ENCODE peak calls at places on chromosomes 4 and X, in eight cellular contexts. Q is endothelial cell, F is mammary epithelial cell, N is left lung, W is AG04449, B is GM12878, I is fibroblast of mammary gland, M is A549. A is an unnamed sample.

GRCh38 chrX:38561951-38562719 is 793 bp downstream of the TSPAN7 start:
- DNase-seq in Q (peak; percentile 15), F (no peak), N (peak; percentile 31), W (no peak), B (no peak), I (no peak), M (no peak), A (no peak)

GRCh38 chr4:104451573-104451972 is 43.1 kb downstream of the CXXC4 start:
- DNase-seq in Q (no peak), F (peak; percentile 9), N (no peak), W (no peak), B (no peak), I (peak; percentile 14), M (no peak), A (no peak)

GRCh38 chrX:44748014-44748413 is 95.8 kb upstream of the DUSP21 start:
- DNase-seq in Q (no peak), F (peak; percentile 57), N (no peak), W (no peak), B (no peak), I (peak; percentile 43), M (no peak), A (peak; percentile 16)

GRCh38 chr4:53377319-53378170 is at the start of gene FIP1L1:
- DNase-seq in Q (peak; percentile 95), F (peak; percentile 85), N (peak; percentile 95), W (peak; percentile 28), B (peak; percentile 78), I (peak; percentile 87), M (peak; percentile 66), A (peak; percentile 58)

GRCh38 chr4:145891958-145892357 is 46.7 kb downstream of the ZNF827 start:
- DNase-seq in Q (peak; percentile 9), F (no peak), N (no peak), W (no peak), B (no peak), I (no peak), M (no peak), A (no peak)

GRCh38 chr4:101197350-101197749 is 150.0 kb downstream of the PPP3CA start:
- DNase-seq in Q (no peak), F (no peak), N (no peak), W (no peak), B (no peak), I (no peak), M (no peak), A (no peak)

GRCh38 chr4:74715731-74716435 is 78.4 kb downstream of the BTC start:
- DNase-seq in Q (no peak), F (peak; percentile 12), N (no peak), W (no peak), B (no peak), I (no peak), M (no peak), A (no peak)

GRCh38 chrX:108473979-108474378 is 34.3 kb downstream of the COL4A5 start:
- DNase-seq in Q (no peak), F (no peak), N (no peak), W (no peak), B (no peak), I (no peak), M (no peak), A (no peak)

GRCh38 chrX:8721536-8721935 is 10.4 kb downstream of the ANOS1 start:
- DNase-seq in Q (no peak), F (no peak), N (no peak), W (no peak), B (no peak), I (no peak), M (no peak), A (no peak)

GRCh38 chr4:73152893-73153292 is 83.4 kb upstream of the COX18 start:
- DNase-seq in Q (no peak), F (no peak), N (no peak), W (no peak), B (no peak), I (peak; percentile 9), M (no peak), A (no peak)

GRCh38 chr4:2936773-2937145 is 26.4 kb downstream of the NOP14 start:
- DNase-seq in Q (no peak), F (peak; percentile 93), N (peak; percentile 29), W (no peak), B (peak; percentile 53), I (peak; percentile 89), M (no peak), A (no peak)

GRCh38 chrX:44105228-44105913 is 132.2 kb upstream of the NDP start:
- DNase-seq in Q (no peak), F (no peak), N (no peak), W (no peak), B (no peak), I (no peak), M (no peak), A (no peak)

GRCh38 chrX:69133561-69134542 is 31.4 kb downstream of the PJA1 start:
- DNase-seq in Q (peak; percentile 47), F (peak; percentile 61), N (no peak), W (no peak), B (no peak), I (peak; percentile 72), M (peak; percentile 58), A (no peak)
- TF ChIP-seq CTCF in Q (no peak), F (peak; percentile 71), N (peak; percentile 16), W (peak; percentile 35), B (peak; percentile 25), I (peak; percentile 58), M (peak; percentile 51), A (peak; percentile 28)

GRCh38 chr4:186719925-186720694 is 3.5 kb downstream of the FAT1 start:
- DNase-seq in Q (peak; percentile 48), F (peak; percentile 41), N (no peak), W (no peak), B (no peak), I (peak; percentile 79), M (no peak), A (no peak)
- TF ChIP-seq CTCF in Q (peak; percentile 69), F (peak; percentile 59), N (no peak), W (peak; percentile 26), B (peak; percentile 12), I (peak; percentile 69), M (peak; percentile 35), A (peak; percentile 61)

GRCh38 chrX:42715689-42716022 is 62.3 kb downstream of the PPP1R2C start:
- DNase-seq in Q (no peak), F (no peak), N (no peak), W (no peak), B (no peak), I (no peak), M (no peak), A (no peak)
- TF ChIP-seq CTCF in Q (no peak), F (no peak), N (no peak), W (no peak), B (no peak), I (no peak), M (no peak), A (no peak)

DNA sequence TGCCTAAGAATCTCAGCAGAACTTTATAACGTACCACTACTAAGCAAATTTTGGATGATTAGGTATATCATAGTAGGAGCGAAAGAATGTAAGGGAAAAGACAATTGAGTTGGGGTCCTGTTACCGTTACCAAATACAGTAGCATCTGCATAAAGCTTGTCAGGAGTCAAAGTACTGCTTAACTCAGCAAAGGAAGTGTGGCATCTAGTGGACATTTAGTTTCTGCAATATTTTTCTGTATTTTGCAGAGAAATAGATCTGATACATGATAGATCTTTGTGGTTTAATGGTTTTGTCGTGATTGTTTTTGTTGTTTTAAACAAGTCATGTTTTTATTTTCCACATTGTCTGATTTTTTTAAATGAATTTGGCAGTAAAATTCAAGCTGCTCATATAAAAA is 81.0 kb upstream of the SMARCAD1 start:
- DNase-seq in Q (no peak), F (no peak), N (no peak), W (no peak), B (no peak), I (no peak), M (no peak), A (no peak)
- TF ChIP-seq CTCF in Q (no peak), F (peak; percentile 37), N (no peak), W (no peak), B (peak; percentile 15), I (peak; percentile 14), M (peak; percentile 21), A (peak; percentile 33)

GRCh38 chr4:4693258-4693657 is 151.4 kb upstream of the STX18 start:
- DNase-seq in Q (no peak), F (peak; percentile 26), N (no peak), W (no peak), B (peak; percentile 31), I (peak; percentile 54), M (no peak), A (no peak)

GRCh38 chr4:4690854-4691253 is 149.0 kb upstream of the STX18 start:
- DNase-seq in Q (no peak), F (no peak), N (no peak), W (no peak), B (no peak), I (no peak), M (no peak), A (no peak)

GRCh38 chr4:4687935-4688727 is 146.3 kb upstream of the STX18 start:
- DNase-seq in Q (no peak), F (no peak), N (no peak), W (no peak), B (no peak), I (no peak), M (no peak), A (no peak)

GRCh38 chr4:4687100-4687499 is 145.3 kb upstream of the STX18 start:
- DNase-seq in Q (no peak), F (no peak), N (no peak), W (no peak), B (no peak), I (no peak), M (no peak), A (no peak)

GRCh38 chr4:4689694-4690440 is 148.0 kb upstream of the STX18 start:
- DNase-seq in Q (no peak), F (no peak), N (no peak), W (no peak), B (peak; percentile 83), I (no peak), M (no peak), A (no peak)
- TF ChIP-seq CTCF in Q (no peak), F (no peak), N (no peak), W (no peak), B (peak; percentile 47), I (no peak), M (no peak), A (no peak)

GRCh38 chrX:32678487-32678886 is 532.9 kb downstream of the DMD start:
- DNase-seq in Q (no peak), F (no peak), N (no peak), W (no peak), B (no peak), I (no peak), M (no peak), A (no peak)

DNA sequence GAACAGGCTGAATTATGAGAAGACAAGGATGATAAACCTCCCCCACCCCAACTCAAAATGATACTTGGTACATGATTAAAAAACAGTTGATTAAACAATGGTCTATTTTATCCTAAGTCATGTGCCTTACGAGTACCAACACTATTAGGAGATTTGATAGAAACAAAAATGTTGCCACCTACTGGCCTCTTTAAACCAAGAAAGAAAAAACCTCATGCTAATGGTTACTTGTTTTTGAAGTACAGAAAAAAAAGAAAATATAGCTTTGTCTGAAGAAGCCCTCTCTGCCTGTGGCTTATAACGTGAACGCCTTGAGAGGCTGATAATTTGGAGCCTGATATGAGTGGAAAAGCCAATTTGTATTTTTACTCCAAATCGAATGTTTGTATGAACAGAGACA is 538.2 kb downstream of the DMD start:
- DNase-seq in Q (no peak), F (no peak), N (no peak), W (no peak), B (no peak), I (peak; percentile 1), M (no peak), A (no peak)
- TF ChIP-seq CTCF in Q (no peak), F (peak; percentile 35), N (no peak), W (no peak), B (no peak), I (peak; percentile 6), M (no peak), A (peak; percentile 20)

A was measured in D721Med.